ENCODE peak calls at places on chromosomes 13 and 19, in five cellular contexts. One of them, this sample, is unnamed.

GRCh38 chr13:42864952-42865634 is 83.7 kb downstream of the FAM216B start:
- DNase-seq in NCI-H2029: no peak
- DNase-seq in stimulated activated CD8-positive, alpha-beta memory T cell treated with anti-CD3 and anti-CD28 coated beads, Interleukin-7, amount 100 ng/mL, for 1 hour: no peak
- DNase-seq in cardiac fibroblast: peak; percentile 10
- DNase-seq in psoas muscle: no peak
- DNase-seq in this sample: no peak

GRCh38 chr19:953501-954271 is 27.9 kb downstream of the ARID3A start:
- DNase-seq in NCI-H2029: no peak
- DNase-seq in stimulated activated CD8-positive, alpha-beta memory T cell treated with anti-CD3 and anti-CD28 coated beads, Interleukin-7, amount 100 ng/mL, for 1 hour: no peak
- DNase-seq in cardiac fibroblast: no peak
- DNase-seq in psoas muscle: no peak
- DNase-seq in this sample: no peak

GRCh38 chr19:41801682-41802317 is 5.4 kb downstream of the CEACAM3 start:
- DNase-seq in NCI-H2029: no peak
- DNase-seq in stimulated activated CD8-positive, alpha-beta memory T cell treated with anti-CD3 and anti-CD28 coated beads, Interleukin-7, amount 100 ng/mL, for 1 hour: no peak
- DNase-seq in cardiac fibroblast: no peak
- DNase-seq in psoas muscle: no peak
- DNase-seq in this sample: no peak

GRCh38 chr19:18397242-18398202 is at the start of gene LRRC25:
- DNase-seq in NCI-H2029: no peak
- DNase-seq in stimulated activated CD8-positive, alpha-beta memory T cell treated with anti-CD3 and anti-CD28 coated beads, Interleukin-7, amount 100 ng/mL, for 1 hour: no peak
- DNase-seq in cardiac fibroblast: no peak
- DNase-seq in psoas muscle: peak; percentile 69
- DNase-seq in this sample: peak; percentile 70

GRCh38 chr13:80737513-80737912 is 396.6 kb upstream of the SPRY2 start:
- DNase-seq in NCI-H2029: no peak
- DNase-seq in stimulated activated CD8-positive, alpha-beta memory T cell treated with anti-CD3 and anti-CD28 coated beads, Interleukin-7, amount 100 ng/mL, for 1 hour: no peak
- DNase-seq in cardiac fibroblast: no peak
- DNase-seq in psoas muscle: no peak
- DNase-seq in this sample: no peak

GRCh38 chr13:45328661-45329105 is 12.3 kb downstream of the TPT1 start:
- DNase-seq in NCI-H2029: no peak
- DNase-seq in stimulated activated CD8-positive, alpha-beta memory T cell treated with anti-CD3 and anti-CD28 coated beads, Interleukin-7, amount 100 ng/mL, for 1 hour: no peak
- DNase-seq in cardiac fibroblast: peak; percentile 91
- DNase-seq in psoas muscle: no peak
- DNase-seq in this sample: no peak

GRCh38 chr13:61423879-61424278 is 8.2 kb upstream of the PCDH20 start:
- DNase-seq in NCI-H2029: no peak
- DNase-seq in stimulated activated CD8-positive, alpha-beta memory T cell treated with anti-CD3 and anti-CD28 coated beads, Interleukin-7, amount 100 ng/mL, for 1 hour: no peak
- DNase-seq in cardiac fibroblast: no peak
- DNase-seq in psoas muscle: no peak
- DNase-seq in this sample: no peak

GRCh38 chr13:30033681-30034447 is 183.4 kb upstream of the UBL3 start:
- DNase-seq in NCI-H2029: no peak
- DNase-seq in stimulated activated CD8-positive, alpha-beta memory T cell treated with anti-CD3 and anti-CD28 coated beads, Interleukin-7, amount 100 ng/mL, for 1 hour: no peak
- DNase-seq in cardiac fibroblast: peak; percentile 33
- DNase-seq in psoas muscle: no peak
- DNase-seq in this sample: no peak

GRCh38 chr13:50085063-50085462 is 69.8 kb downstream of the KCNRG start:
- DNase-seq in NCI-H2029: no peak
- DNase-seq in stimulated activated CD8-positive, alpha-beta memory T cell treated with anti-CD3 and anti-CD28 coated beads, Interleukin-7, amount 100 ng/mL, for 1 hour: no peak
- DNase-seq in cardiac fibroblast: peak; percentile 66
- DNase-seq in psoas muscle: no peak
- DNase-seq in this sample: no peak

GRCh38 chr13:102323505-102323904 is 78.3 kb downstream of the FGF14 start:
- DNase-seq in NCI-H2029: no peak
- DNase-seq in stimulated activated CD8-positive, alpha-beta memory T cell treated with anti-CD3 and anti-CD28 coated beads, Interleukin-7, amount 100 ng/mL, for 1 hour: no peak
- DNase-seq in cardiac fibroblast: no peak
- DNase-seq in psoas muscle: no peak
- DNase-seq in this sample: no peak

GRCh38 chr19:6654347-6655310 is 15.3 kb downstream of the TNFSF14 start:
- DNase-seq in NCI-H2029: no peak
- DNase-seq in stimulated activated CD8-positive, alpha-beta memory T cell treated with anti-CD3 and anti-CD28 coated beads, Interleukin-7, amount 100 ng/mL, for 1 hour: no peak
- DNase-seq in cardiac fibroblast: no peak
- DNase-seq in psoas muscle: no peak
- DNase-seq in this sample: no peak

GRCh38 chr19:18416778-18417249 is 2.4 kb upstream of the SSBP4 start:
- DNase-seq in NCI-H2029: peak; percentile 78
- DNase-seq in stimulated activated CD8-positive, alpha-beta memory T cell treated with anti-CD3 and anti-CD28 coated beads, Interleukin-7, amount 100 ng/mL, for 1 hour: no peak
- DNase-seq in cardiac fibroblast: peak; percentile 96
- DNase-seq in psoas muscle: peak; percentile 93
- DNase-seq in this sample: peak; percentile 96

GRCh38 chr13:90336507-90336906 is 1011.0 kb upstream of the MIR17HG start:
- DNase-seq in NCI-H2029: no peak
- DNase-seq in stimulated activated CD8-positive, alpha-beta memory T cell treated with anti-CD3 and anti-CD28 coated beads, Interleukin-7, amount 100 ng/mL, for 1 hour: no peak
- DNase-seq in cardiac fibroblast: no peak
- DNase-seq in psoas muscle: no peak
- DNase-seq in this sample: no peak

GRCh38 chr19:2974342-2974932 is 2.9 kb upstream of the TLE6 start:
- DNase-seq in NCI-H2029: no peak
- DNase-seq in stimulated activated CD8-positive, alpha-beta memory T cell treated with anti-CD3 and anti-CD28 coated beads, Interleukin-7, amount 100 ng/mL, for 1 hour: no peak
- DNase-seq in cardiac fibroblast: peak; percentile 81
- DNase-seq in psoas muscle: peak; percentile 69
- DNase-seq in this sample: no peak

GRCh38 chr19:44758596-44758995 is 10.1 kb downstream of the BCL3 start:
- DNase-seq in NCI-H2029: no peak
- DNase-seq in stimulated activated CD8-positive, alpha-beta memory T cell treated with anti-CD3 and anti-CD28 coated beads, Interleukin-7, amount 100 ng/mL, for 1 hour: no peak
- DNase-seq in cardiac fibroblast: peak; percentile 59
- DNase-seq in psoas muscle: no peak
- DNase-seq in this sample: no peak

GRCh38 chr13:47175172-47175806 is 278.4 kb upstream of the HTR2A start:
- DNase-seq in NCI-H2029: no peak
- DNase-seq in stimulated activated CD8-positive, alpha-beta memory T cell treated with anti-CD3 and anti-CD28 coated beads, Interleukin-7, amount 100 ng/mL, for 1 hour: no peak
- DNase-seq in cardiac fibroblast: peak; percentile 65
- DNase-seq in psoas muscle: no peak
- DNase-seq in this sample: no peak

GRCh38 chr13:29994911-29995601 is 144.6 kb upstream of the UBL3 start:
- DNase-seq in NCI-H2029: no peak
- DNase-seq in stimulated activated CD8-positive, alpha-beta memory T cell treated with anti-CD3 and anti-CD28 coated beads, Interleukin-7, amount 100 ng/mL, for 1 hour: no peak
- DNase-seq in cardiac fibroblast: no peak
- DNase-seq in psoas muscle: no peak
- DNase-seq in this sample: no peak

GRCh38 chr13:67844544-67844943 is 614.4 kb upstream of the PCDH9 start:
- DNase-seq in NCI-H2029: no peak
- DNase-seq in stimulated activated CD8-positive, alpha-beta memory T cell treated with anti-CD3 and anti-CD28 coated beads, Interleukin-7, amount 100 ng/mL, for 1 hour: no peak
- DNase-seq in cardiac fibroblast: no peak
- DNase-seq in psoas muscle: no peak
- DNase-seq in this sample: no peak

GRCh38 chr13:94182185-94182761 is 297.2 kb downstream of the DCT start:
- DNase-seq in NCI-H2029: no peak
- DNase-seq in stimulated activated CD8-positive, alpha-beta memory T cell treated with anti-CD3 and anti-CD28 coated beads, Interleukin-7, amount 100 ng/mL, for 1 hour: no peak
- DNase-seq in cardiac fibroblast: no peak
- DNase-seq in psoas muscle: no peak
- DNase-seq in this sample: no peak

GRCh38 chr19:2625434-2625833 is 77.1 kb downstream of the GNG7 start:
- DNase-seq in NCI-H2029: no peak
- DNase-seq in stimulated activated CD8-positive, alpha-beta memory T cell treated with anti-CD3 and anti-CD28 coated beads, Interleukin-7, amount 100 ng/mL, for 1 hour: no peak
- DNase-seq in cardiac fibroblast: no peak
- DNase-seq in psoas muscle: no peak
- DNase-seq in this sample: no peak

GRCh38 chr19:46634045-46634655 is 1.9 kb downstream of the GNG8 start:
- DNase-seq in NCI-H2029: peak; percentile 64
- DNase-seq in stimulated activated CD8-positive, alpha-beta memory T cell treated with anti-CD3 and anti-CD28 coated beads, Interleukin-7, amount 100 ng/mL, for 1 hour: peak; percentile 77
- DNase-seq in cardiac fibroblast: peak; percentile 86
- DNase-seq in psoas muscle: peak; percentile 91
- DNase-seq in this sample: peak; percentile 92

GRCh38 chr19:17184381-17184841 is 30.7 kb upstream of the USE1 start:
- DNase-seq in NCI-H2029: no peak
- DNase-seq in stimulated activated CD8-positive, alpha-beta memory T cell treated with anti-CD3 and anti-CD28 coated beads, Interleukin-7, amount 100 ng/mL, for 1 hour: peak; percentile 36
- DNase-seq in cardiac fibroblast: no peak
- DNase-seq in psoas muscle: no peak
- DNase-seq in this sample: no peak

GRCh38 chr19:9945319-9945966 is 9.1 kb upstream of the OLFM2 start:
- DNase-seq in NCI-H2029: no peak
- DNase-seq in stimulated activated CD8-positive, alpha-beta memory T cell treated with anti-CD3 and anti-CD28 coated beads, Interleukin-7, amount 100 ng/mL, for 1 hour: no peak
- DNase-seq in cardiac fibroblast: peak; percentile 99
- DNase-seq in psoas muscle: peak; percentile 93
- DNase-seq in this sample: peak; percentile 93

GRCh38 chr19:41223431-41224234 is 4.6 kb downstream of the AXL start:
- DNase-seq in NCI-H2029: no peak
- DNase-seq in stimulated activated CD8-positive, alpha-beta memory T cell treated with anti-CD3 and anti-CD28 coated beads, Interleukin-7, amount 100 ng/mL, for 1 hour: no peak
- DNase-seq in cardiac fibroblast: peak; percentile 58
- DNase-seq in psoas muscle: peak; percentile 67
- DNase-seq in this sample: no peak

GRCh38 chr19:30229524-30230174 is 142.5 kb upstream of the ZNF536 start:
- DNase-seq in NCI-H2029: no peak
- DNase-seq in stimulated activated CD8-positive, alpha-beta memory T cell treated with anti-CD3 and anti-CD28 coated beads, Interleukin-7, amount 100 ng/mL, for 1 hour: no peak
- DNase-seq in cardiac fibroblast: no peak
- DNase-seq in psoas muscle: no peak
- DNase-seq in this sample: no peak

GRCh38 chr13:109871018-109871370 is 84.6 kb upstream of the IRS2 start:
- DNase-seq in NCI-H2029: no peak
- DNase-seq in stimulated activated CD8-positive, alpha-beta memory T cell treated with anti-CD3 and anti-CD28 coated beads, Interleukin-7, amount 100 ng/mL, for 1 hour: no peak
- DNase-seq in cardiac fibroblast: no peak
- DNase-seq in psoas muscle: no peak
- DNase-seq in this sample: no peak

GRCh38 chr19:55197531-55197930 is 11.8 kb downstream of the PTPRH start:
- DNase-seq in NCI-H2029: no peak
- DNase-seq in stimulated activated CD8-positive, alpha-beta memory T cell treated with anti-CD3 and anti-CD28 coated beads, Interleukin-7, amount 100 ng/mL, for 1 hour: no peak
- DNase-seq in cardiac fibroblast: no peak
- DNase-seq in psoas muscle: no peak
- DNase-seq in this sample: no peak

GRCh38 chr13:25652764-25653163 is 281.0 kb downstream of the ATP8A2 start:
- DNase-seq in NCI-H2029: no peak
- DNase-seq in stimulated activated CD8-positive, alpha-beta memory T cell treated with anti-CD3 and anti-CD28 coated beads, Interleukin-7, amount 100 ng/mL, for 1 hour: no peak
- DNase-seq in cardiac fibroblast: no peak
- DNase-seq in psoas muscle: no peak
- DNase-seq in this sample: no peak

GRCh38 chr19:46697142-46697960 is 19.6 kb downstream of the PRKD2 start:
- DNase-seq in NCI-H2029: peak; percentile 95
- DNase-seq in stimulated activated CD8-positive, alpha-beta memory T cell treated with anti-CD3 and anti-CD28 coated beads, Interleukin-7, amount 100 ng/mL, for 1 hour: no peak
- DNase-seq in cardiac fibroblast: peak; percentile 71
- DNase-seq in psoas muscle: peak; percentile 94
- DNase-seq in this sample: peak; percentile 94